ENCODE peak calls at places on chromosomes 2 and 18, in four cellular contexts. L is neural progenitor cell, S is GM23338, V is IMR-90. Z is an unnamed sample.

GRCh38 chr2:234272069-234272850 is 221.8 kb downstream of the SPP2 start:
- DNase-seq in L (no peak), S (no peak), V (no peak), Z (no peak)

GRCh38 chr2:43178602-43179542 is 47.5 kb downstream of the ZFP36L2 start:
- DNase-seq in L (peak), S (peak), V (peak), Z (peak)

GRCh38 chr2:107108556-107108955 is 222.6 kb upstream of the ST6GAL2 start:
- DNase-seq in L (no peak), S (no peak), V (no peak), Z (peak)

GRCh38 chr2:66110071-66110470 is 324.9 kb upstream of the MEIS1 start:
- DNase-seq in L (no peak), S (no peak), V (no peak), Z (no peak)

GRCh38 chr2:10658041-10658913 is 31.5 kb downstream of the NOL10 start:
- DNase-seq in L (no peak), S (no peak), V (peak), Z (peak)

GRCh38 chr2:64751286-64752260 is 97.9 kb upstream of the SERTAD2 start:
- DNase-seq in L (no peak), S (peak), V (peak), Z (peak)

GRCh38 chr2:103784271-103784670 is 1022.4 kb downstream of the TMEM182 start:
- DNase-seq in L (peak), S (peak), V (no peak), Z (no peak)

GRCh38 chr2:217108086-217108485 is 248.2 kb upstream of the TNP1 start:
- DNase-seq in L (no peak), S (no peak), V (no peak), Z (no peak)

GRCh38 chr2:212958133-212958532 is 193.3 kb downstream of the IKZF2 start:
- DNase-seq in L (no peak), S (no peak), V (no peak), Z (no peak)

GRCh38 chr2:74238879-74239278 is 40.5 kb downstream of the MTHFD2 start:
- DNase-seq in L (no peak), S (no peak), V (peak), Z (peak)

GRCh38 chr2:119293900-119294299 is 70.3 kb downstream of the STEAP3 start:
- DNase-seq in L (no peak), S (no peak), V (no peak), Z (no peak)

GRCh38 chr18:961644-962355 is 57.1 kb downstream of the ADCYAP1 start:
- DNase-seq in L (peak), S (peak), V (peak), Z (peak)

DNA sequence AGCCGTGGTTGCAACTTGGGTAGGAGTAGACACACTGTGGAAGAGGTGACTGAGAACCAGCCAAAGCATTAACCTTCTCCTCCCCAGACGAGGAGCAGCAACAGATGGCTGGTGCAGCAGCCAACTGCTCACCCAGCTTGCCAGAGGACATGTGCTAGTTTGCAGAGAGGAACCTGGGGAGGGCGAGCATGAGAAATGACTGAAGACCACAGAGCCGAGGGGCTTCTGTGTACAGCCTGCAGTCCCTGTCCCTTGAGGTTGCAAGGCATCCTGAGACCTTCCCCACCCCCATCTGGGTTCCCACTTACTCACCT is 82.2 kb downstream of the NRP2 start:
- DNase-seq in L (no peak), S (peak), V (no peak), Z (no peak)
- H2AFZ ChIP-seq in L (no peak), S (no peak), V (no peak), Z (no peak)

GRCh38 chr18:48622911-48623431 is 84.1 kb downstream of the CTIF start:
- DNase-seq in L (no peak), S (peak), V (peak), Z (no peak)

GRCh38 chr18:48627216-48627615 is 88.4 kb downstream of the CTIF start:
- DNase-seq in L (no peak), S (no peak), V (peak), Z (peak)

GRCh38 chr18:48621815-48622555 is 83.2 kb downstream of the CTIF start:
- DNase-seq in L (no peak), S (no peak), V (peak), Z (no peak)

GRCh38 chr18:48621240-48621639 is 82.4 kb downstream of the CTIF start:
- DNase-seq in L (no peak), S (no peak), V (peak), Z (peak)

GRCh38 chr18:48623468-48624220 is 84.8 kb downstream of the CTIF start:
- DNase-seq in L (no peak), S (no peak), V (peak), Z (peak)
- H2AFZ ChIP-seq in L (no peak), S (no peak), V (no peak), Z (no peak)

GRCh38 chr2:181307203-181307991 is 149.8 kb upstream of the ITGA4 start:
- DNase-seq in L (no peak), S (no peak), V (no peak), Z (no peak)

GRCh38 chr2:181310967-181311366 is 146.2 kb upstream of the ITGA4 start:
- DNase-seq in L (no peak), S (no peak), V (no peak), Z (no peak)

GRCh38 chr2:181308731-181309130 is 148.5 kb upstream of the ITGA4 start:
- DNase-seq in L (no peak), S (no peak), V (no peak), Z (no peak)

GRCh38 chr2:181309161-181309560 is 148.0 kb upstream of the ITGA4 start:
- DNase-seq in L (no peak), S (no peak), V (no peak), Z (no peak)

DNA sequence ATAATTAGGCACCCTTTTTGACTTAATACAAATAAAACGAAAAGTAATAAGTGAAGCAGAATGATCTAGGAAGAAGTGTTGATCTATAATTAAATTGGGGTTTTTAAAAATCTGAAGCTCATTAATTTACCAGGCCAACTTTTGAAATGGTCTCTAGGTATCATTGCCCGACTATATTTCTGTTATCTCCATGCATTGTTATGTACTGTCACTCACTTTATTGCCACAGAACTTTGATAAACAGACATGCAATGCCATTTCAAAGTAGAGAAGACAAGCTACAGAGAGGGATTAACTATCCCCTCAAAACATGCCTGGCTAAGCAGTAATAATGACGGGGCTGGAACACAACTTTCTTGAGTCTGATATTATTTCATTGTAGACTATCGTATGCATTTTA is 147.6 kb upstream of the ITGA4 start:
- DNase-seq in L (no peak), S (no peak), V (no peak), Z (no peak)
- H2AFZ ChIP-seq in L (no peak), S (no peak), V (no peak), Z (no peak)

DNA sequence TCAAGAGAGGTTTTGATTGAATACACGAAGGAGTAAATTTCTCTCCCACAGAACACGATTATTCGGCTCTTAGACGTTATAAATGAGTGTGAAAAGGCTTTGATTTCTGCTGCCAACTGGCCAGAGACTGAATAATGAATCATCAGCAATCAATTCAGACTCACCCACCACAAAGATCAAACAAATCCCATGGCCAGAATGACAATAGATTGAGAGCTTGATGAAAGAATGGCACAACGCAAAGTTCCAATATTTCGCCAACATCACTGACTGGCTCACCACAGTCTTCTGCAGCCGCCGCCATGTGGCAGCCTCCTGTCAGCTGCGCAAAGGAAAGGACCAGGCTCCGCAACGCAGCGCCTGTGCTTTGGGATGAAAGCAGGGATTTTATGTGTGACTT is 104.5 kb upstream of the SOX11 start:
- DNase-seq in L (no peak), S (no peak), V (no peak), Z (no peak)
- H2AFZ ChIP-seq in L (no peak), S (no peak), V (no peak), Z (no peak)

GRCh38 chr18:13888317-13888716 is 27.0 kb downstream of the MC2R start:
- DNase-seq in L (no peak), S (no peak), V (no peak), Z (no peak)
- H2AFZ ChIP-seq in L (no peak), S (no peak), V (no peak), Z (no peak)

Z was measured in PC-3.